ENCODE peak calls at places on chromosome 21, in seven cellular contexts. W is vagina, A is dorsolateral prefrontal cortex, R is OCI-LY7, I is mesothelial cell of epicardium, Q is AG09309, L is A549. E is an unnamed sample.

GRCh38 chr21:36465481-36465880 is 14.4 kb downstream of the CLDN14 start:
- DNase-seq in A (no peak), L (no peak), I (no peak), W (no peak), R (no peak), Q (no peak), E (no peak)

GRCh38 chr21:30561957-30562356 is 843 bp upstream of the KRTAP19-7 start:
- DNase-seq in W (no peak), R (no peak), I (no peak), Q (no peak), A (no peak), L (no peak), E (no peak)

GRCh38 chr21:17673261-17674020 is 60.7 kb upstream of the BTG3 start:
- DNase-seq in R (no peak), A (no peak), I (no peak), Q (peak; percentile 1), W (no peak), L (no peak), E (no peak)

GRCh38 chr21:21860888-21861287 is 862.7 kb downstream of the NCAM2 start:
- DNase-seq in Q (no peak), W (no peak), R (no peak), A (no peak), I (no peak), L (no peak), E (no peak)

GRCh38 chr21:26093094-26093493 is 77.5 kb downstream of the APP start:
- DNase-seq in I (no peak), A (no peak), R (no peak), W (no peak), L (no peak), Q (no peak), E (no peak)

GRCh38 chr21:36156815-36157670 is at the start of gene DOP1B:
- DNase-seq in I (no peak), R (peak; percentile 43), L (no peak), W (no peak), Q (no peak), A (no peak), E (peak; percentile 39)

GRCh38 chr21:28547795-28548194 is 444.9 kb downstream of the LTN1 start:
- DNase-seq in L (no peak), A (no peak), I (no peak), Q (no peak), W (no peak), R (no peak), E (no peak)

GRCh38 chr21:30479259-30479658 is 908 bp downstream of the KRTAP19-1 start:
- DNase-seq in Q (no peak), L (no peak), I (no peak), R (no peak), W (no peak), A (no peak), E (no peak)

GRCh38 chr21:36532769-36533467 is 53.0 kb upstream of the CLDN14 start:
- DNase-seq in R (no peak), L (no peak), W (no peak), Q (peak; percentile 17), I (no peak), A (no peak), E (no peak)

GRCh38 chr21:16751705-16752104 is 761.1 kb upstream of the CXADR start:
- DNase-seq in I (no peak), Q (no peak), A (no peak), L (no peak), W (no peak), R (no peak), E (no peak)

GRCh38 chr21:15050588-15051377 is 14.0 kb downstream of the NRIP1 start:
- DNase-seq in Q (no peak), I (no peak), A (no peak), L (no peak), R (no peak), W (no peak), E (no peak)

GRCh38 chr21:37145635-37146111 is 72.6 kb downstream of the TTC3 start:
- DNase-seq in R (no peak), L (no peak), Q (no peak), A (no peak), W (no peak), I (no peak), E (no peak)

GRCh38 chr21:31768720-31769119 is 36.8 kb upstream of the SCAF4 start:
- DNase-seq in W (no peak), A (no peak), I (no peak), R (no peak), Q (no peak), L (no peak), E (no peak)

GRCh38 chr21:31777857-31778256 is 45.9 kb upstream of the SCAF4 start:
- DNase-seq in W (no peak), I (no peak), R (no peak), A (no peak), L (no peak), Q (no peak), E (no peak)

GRCh38 chr21:31771685-31772084 is 39.8 kb upstream of the SCAF4 start:
- DNase-seq in A (no peak), R (no peak), W (no peak), L (no peak), Q (no peak), I (no peak), E (no peak)

DNA sequence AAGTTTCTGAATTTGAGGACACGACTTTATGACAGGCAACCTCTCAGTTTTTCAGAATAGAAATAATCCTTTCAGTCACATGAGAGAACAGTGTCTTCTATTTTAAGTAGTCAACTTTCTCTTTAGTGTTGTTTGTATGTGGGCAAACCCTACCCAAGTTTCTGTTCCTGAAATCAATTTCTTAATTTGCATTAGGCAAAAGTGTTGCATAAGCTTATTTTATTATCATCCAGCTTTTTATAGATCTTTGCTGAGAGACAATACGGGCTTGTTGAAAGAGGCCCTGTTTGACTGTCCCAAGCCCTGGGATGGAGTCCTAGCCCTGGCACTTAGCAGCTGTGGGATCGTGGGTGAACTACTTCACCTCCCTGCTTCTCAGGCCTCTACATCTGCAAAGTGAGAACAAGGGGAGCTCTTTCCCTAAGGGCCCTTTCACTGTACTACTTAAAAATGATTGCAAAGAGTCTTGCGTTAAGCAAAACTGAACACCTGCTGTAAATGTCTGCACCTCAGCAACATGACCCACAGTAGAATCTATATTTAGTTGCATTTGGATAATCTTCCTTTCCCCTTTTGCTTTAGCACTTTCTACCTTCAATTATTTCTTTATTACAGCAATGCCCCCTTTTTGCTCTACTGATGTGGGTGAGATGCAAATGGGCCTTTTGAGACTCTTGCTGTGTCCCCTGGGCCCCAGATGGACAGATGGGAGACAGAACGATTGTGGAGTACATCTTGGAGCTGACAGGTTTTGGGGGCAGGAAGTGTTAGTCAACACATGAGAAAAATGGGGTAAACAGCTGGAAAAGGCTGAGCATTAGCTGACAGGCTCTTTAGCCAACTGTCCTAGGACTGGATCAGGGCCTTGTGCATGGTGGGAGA is 41.0 kb upstream of the SCAF4 start:
- DNase-seq in I (no peak), R (peak; percentile 90), Q (no peak), W (no peak), A (no peak), L (no peak), E (no peak)
- TF ChIP-seq CTCF in I (no peak), R (no peak), Q (no peak), W (no peak), A (no peak), L (no peak), E (no peak)

GRCh38 chr21:34673006-34673405 is 4.2 kb downstream of the CLIC6 start:
- DNase-seq in W (no peak), R (no peak), A (no peak), L (no peak), Q (no peak), I (no peak), E (no peak)

GRCh38 chr21:34671891-34672290 is 3.1 kb downstream of the CLIC6 start:
- DNase-seq in A (no peak), Q (no peak), R (no peak), I (no peak), W (no peak), L (no peak), E (no peak)

GRCh38 chr21:34669149-34669879 is 520 bp downstream of the CLIC6 start:
- DNase-seq in R (no peak), Q (no peak), W (no peak), A (no peak), L (no peak), I (no peak), E (peak; percentile 17)

GRCh38 chr21:34670220-34670961 is 1.6 kb downstream of the CLIC6 start:
- DNase-seq in Q (no peak), W (no peak), I (peak; percentile 47), A (no peak), R (no peak), L (no peak), E (no peak)

GRCh38 chr21:34670962-34671348 is 2.2 kb downstream of the CLIC6 start:
- DNase-seq in I (no peak), A (no peak), R (no peak), Q (no peak), L (no peak), W (no peak), E (no peak)
- TF ChIP-seq CTCF in I (peak; percentile 22), A (no peak), R (no peak), Q (no peak), L (no peak), W (no peak), E (no peak)

DNA sequence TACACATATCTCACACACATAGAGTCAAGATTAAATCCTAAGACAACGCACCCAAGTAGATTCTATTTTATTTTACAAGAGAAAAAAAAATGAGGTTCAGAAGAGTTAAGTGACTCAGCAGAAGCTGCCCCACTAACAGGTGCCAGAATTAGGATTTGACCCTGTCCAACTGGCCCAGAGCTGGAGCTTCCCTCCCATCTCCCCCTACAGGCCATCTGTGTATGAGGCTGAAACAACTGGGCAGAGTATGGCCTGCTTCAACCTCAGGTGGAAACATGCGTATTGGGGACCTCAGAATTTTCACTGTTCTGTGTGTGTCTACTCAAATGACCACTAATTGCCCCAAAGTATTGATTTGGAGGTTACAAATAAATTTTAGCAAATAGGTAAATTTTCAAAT is 29.9 kb downstream of the PSMG1 start:
- DNase-seq in R (peak; percentile 10), W (no peak), Q (no peak), A (no peak), L (peak; percentile 10), I (no peak), E (no peak)
- TF ChIP-seq CTCF in R (peak; percentile 69), W (no peak), Q (peak; percentile 55), A (no peak), L (peak; percentile 6), I (peak; percentile 29), E (peak; percentile 52)

GRCh38 chr21:27477321-27477720 is 510.4 kb upstream of the ADAMTS5 start:
- DNase-seq in L (no peak), W (no peak), R (no peak), I (no peak), Q (no peak), A (no peak), E (no peak)

GRCh38 chr21:27480841-27481261 is 514.0 kb upstream of the ADAMTS5 start:
- DNase-seq in L (no peak), A (no peak), R (no peak), Q (peak; percentile 28), I (no peak), W (no peak), E (no peak)

GRCh38 chr21:27475363-27475955 is 508.6 kb upstream of the ADAMTS5 start:
- DNase-seq in I (no peak), Q (no peak), A (peak; percentile 28), R (no peak), W (no peak), L (no peak), E (no peak)

DNA sequence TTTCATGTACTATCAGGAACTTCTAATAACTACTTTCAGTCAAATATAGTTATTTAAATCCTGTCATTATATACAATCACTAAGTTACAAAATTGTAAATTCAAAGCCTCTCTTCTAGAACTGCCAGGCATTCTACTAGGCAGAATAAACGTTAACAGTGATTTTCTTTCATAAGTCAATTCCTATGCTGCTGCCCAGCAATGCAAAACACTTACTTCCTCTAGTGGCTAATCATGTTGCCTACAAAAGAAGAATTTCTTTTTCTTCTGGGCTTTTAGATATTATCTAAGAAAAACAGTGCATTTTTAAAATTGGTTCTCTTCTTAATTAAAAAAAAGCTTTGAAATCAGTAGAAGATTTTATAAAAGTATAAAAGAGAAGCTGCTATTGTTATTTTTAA is 509.8 kb upstream of the ADAMTS5 start:
- DNase-seq in W (no peak), I (no peak), A (no peak), R (no peak), Q (peak; percentile 43), L (no peak), E (no peak)
- TF ChIP-seq CTCF in W (no peak), I (no peak), A (peak; percentile 52), R (no peak), Q (peak; percentile 67), L (no peak), E (peak; percentile 41)

E was measured in neural crest cell.